ENCODE peak calls at places on chromosomes 7 and 10, in five cellular contexts. K is T-helper 2 cell; Q is stimulated activated CD8-positive, alpha-beta memory T cell treated with anti-CD3 and anti-CD28 coated beads, Interleukin-15, amount 100 ng/mL, for 24 hours; U is adrenal gland; T is HEK293T. V is an unnamed sample.

GRCh38 chr10:60916025-60916424 is 28.0 kb downstream of the RHOBTB1 start:
- DNase-seq in U (no peak), K (no peak), T (peak; percentile 32), Q (no peak), V (no peak)

GRCh38 chr7:73829921-73830617 is 727 bp upstream of the CLDN4 start:
- DNase-seq in U (no peak), K (no peak), Q (no peak), T (no peak), V (no peak)

GRCh38 chr10:97713828-97714400 is 384 bp downstream of the MARVELD1 start:
- DNase-seq in K (peak; percentile 17), Q (no peak), T (peak; percentile 78), U (peak; percentile 79), V (peak; percentile 92)

GRCh38 chr7:128860158-128861073 is 2.2 kb upstream of the ATP6V1F start:
- DNase-seq in T (no peak), Q (no peak), K (no peak), U (no peak), V (peak; percentile 27)

GRCh38 chr7:15747187-15748111 is 61.0 kb upstream of the MEOX2 start:
- DNase-seq in T (no peak), K (no peak), U (peak; percentile 63), Q (no peak), V (no peak)

GRCh38 chr10:31315453-31315852 is 3.6 kb upstream of the ZEB1 start:
- DNase-seq in K (no peak), T (no peak), Q (no peak), U (no peak), V (no peak)

GRCh38 chr7:142685877-142686508 is 63.3 kb upstream of the PRSS1 start:
- DNase-seq in T (no peak), Q (no peak), U (no peak), K (no peak), V (no peak)

GRCh38 chr10:25048463-25048862 is 32.1 kb downstream of the THNSL1 start:
- DNase-seq in Q (no peak), U (no peak), T (no peak), K (no peak), V (no peak)

GRCh38 chr10:25356609-25357008 is 181.8 kb downstream of the GPR158 start:
- DNase-seq in T (no peak), Q (no peak), U (no peak), K (no peak), V (no peak)

GRCh38 chr7:55441668-55442305 is 76.7 kb downstream of the LANCL2 start:
- DNase-seq in Q (no peak), T (no peak), K (no peak), U (no peak), V (no peak)

GRCh38 chr7:143884978-143885559 is 16.9 kb downstream of the TCAF1 start:
- DNase-seq in T (no peak), U (peak; percentile 32), K (no peak), Q (no peak), V (peak; percentile 89)

GRCh38 chr10:130480491-130480890 is 344.3 kb downstream of the GLRX3 start:
- DNase-seq in T (no peak), K (no peak), Q (no peak), U (no peak), V (no peak)

GRCh38 chr7:129843982-129844840 is 108.5 kb downstream of the UBE2H start:
- DNase-seq in Q (no peak), T (no peak), U (no peak), K (no peak), V (no peak)

GRCh38 chr10:7291487-7292113 is 119.2 kb downstream of the SFMBT2 start:
- DNase-seq in U (no peak), T (no peak), K (no peak), Q (no peak), V (no peak)

GRCh38 chr7:47336178-47337020 is 245.5 kb downstream of the TNS3 start:
- DNase-seq in Q (no peak), T (no peak), K (no peak), U (no peak), V (no peak)

GRCh38 chr7:134453526-134453925 is 5.4 kb downstream of the AKR1B1 start:
- DNase-seq in Q (no peak), K (no peak), U (no peak), T (no peak), V (no peak)

GRCh38 chr7:13742126-13742525 is 247.3 kb downstream of the ETV1 start:
- DNase-seq in T (no peak), K (no peak), U (no peak), Q (no peak), V (no peak)

GRCh38 chr7:122802211-122802833 is 83.9 kb downstream of the CADPS2 start:
- DNase-seq in U (peak; percentile 21), K (no peak), Q (no peak), T (no peak), V (no peak)

GRCh38 chr10:12418000-12418399 is 68.7 kb downstream of the CAMK1D start:
- DNase-seq in T (no peak), K (no peak), Q (no peak), U (no peak), V (no peak)

GRCh38 chr10:129679207-129679606 is 212.2 kb downstream of the MGMT start:
- DNase-seq in K (no peak), U (no peak), T (no peak), Q (no peak), V (no peak)

GRCh38 chr10:2146079-2146478 is 408.8 kb upstream of the ADARB2 start:
- DNase-seq in U (no peak), T (no peak), K (no peak), Q (no peak), V (peak; percentile 25)

GRCh38 chr7:76233538-76234281 is 32.0 kb downstream of the SRRM3 start:
- DNase-seq in Q (no peak), U (no peak), K (no peak), T (no peak), V (peak; percentile 87)

GRCh38 chr10:24396396-24396795 is 187.5 kb downstream of the KIAA1217 start:
- DNase-seq in K (no peak), U (no peak), Q (no peak), T (no peak), V (no peak)

GRCh38 chr10:76034236-76035009 is 603.0 kb downstream of the LRMDA start:
- DNase-seq in U (no peak), T (no peak), K (no peak), Q (no peak), V (peak; percentile 38)

GRCh38 chr10:110137142-110137545 is 70.3 kb upstream of the MXI1 start:
- DNase-seq in T (peak; percentile 71), Q (no peak), K (no peak), U (no peak), V (peak; percentile 70)

GRCh38 chr10:95391570-95392249 is 100.9 kb upstream of the PDLIM1 start:
- DNase-seq in K (no peak), Q (no peak), U (no peak), T (peak; percentile 57), V (peak; percentile 74)

GRCh38 chr10:94194256-94194655 is 168.5 kb downstream of the NOC3L start:
- DNase-seq in U (no peak), Q (no peak), K (no peak), T (no peak), V (no peak)

V was measured in neural progenitor cell.